ENCODE peak calls at places on chromosome 10, in eight cellular contexts. B is activated T-helper 1 cell treated with anti-CD3 and anti-CD28 coated beads, Interleukin-2, amount 50 U/mL, for 16 hours; P is left cardiac atrium; S is lung; Y is tibial nerve; V is mucosa of descending colon; U is amygdala; E is H54. I is an unnamed sample.

GRCh38 chr10:111973306-111973705 is 210.3 kb downstream of the GPAM start:
- DNase-seq in E (no peak), P (no peak), Y (no peak), B (no peak), V (no peak), S (no peak), U (no peak), I (no peak)

GRCh38 chr10:102644066-102644645 is at the start of gene TRIM8:
- DNase-seq in E (no peak), P (peak), S (no peak), B (peak), U (no peak), Y (no peak), V (peak), I (peak)

GRCh38 chr10:102824695-102825094 is 12.5 kb downstream of the CYP17A1 start:
- DNase-seq in Y (no peak), S (no peak), P (no peak), V (no peak), U (no peak), E (no peak), B (no peak), I (no peak)

GRCh38 chr10:96705134-96705533 is 15.2 kb downstream of the PIK3AP1 start:
- DNase-seq in P (no peak), U (no peak), E (no peak), V (peak), S (no peak), Y (no peak), B (no peak), I (no peak)

GRCh38 chr10:99328579-99329237 is 448 bp upstream of the CNNM1 start:
- DNase-seq in B (no peak), Y (no peak), U (no peak), E (no peak), P (no peak), S (no peak), V (no peak), I (no peak)

GRCh38 chr10:29386347-29386999 is 97.6 kb downstream of the LYZL1 start:
- DNase-seq in V (no peak), P (no peak), Y (no peak), E (no peak), B (no peak), S (no peak), U (no peak), I (no peak)

GRCh38 chr10:102781921-102782542 is 38.3 kb downstream of the WBP1L start:
- DNase-seq in Y (no peak), B (no peak), P (no peak), U (no peak), E (peak), S (no peak), V (no peak), I (no peak)

GRCh38 chr10:7193369-7193768 is 217.5 kb downstream of the SFMBT2 start:
- DNase-seq in P (no peak), E (no peak), S (no peak), V (no peak), U (no peak), B (no peak), Y (no peak), I (no peak)

GRCh38 chr10:126646101-126646500 is 24.4 kb downstream of the C10orf90 start:
- DNase-seq in U (peak), Y (no peak), P (no peak), S (no peak), E (peak), V (no peak), B (no peak), I (no peak)

GRCh38 chr10:16520900-16521299 is 779 bp downstream of the C1QL3 start:
- DNase-seq in B (no peak), S (no peak), V (peak), P (peak), U (no peak), Y (no peak), E (no peak), I (no peak)

GRCh38 chr10:43225787-43226153 is 41.1 kb downstream of the RASGEF1A start:
- DNase-seq in E (no peak), S (no peak), P (peak), B (peak), Y (no peak), U (no peak), V (no peak), I (peak)

GRCh38 chr10:111705026-111705425 is 478.5 kb downstream of the GPAM start:
- DNase-seq in B (no peak), Y (no peak), U (no peak), S (no peak), P (no peak), V (no peak), E (no peak), I (no peak)

GRCh38 chr10:69901022-69901421 is 99.3 kb downstream of the COL13A1 start:
- DNase-seq in B (no peak), P (no peak), Y (no peak), V (no peak), S (no peak), U (no peak), E (no peak), I (no peak)

GRCh38 chr10:30502266-30503058 is 68.5 kb downstream of the MAP3K8 start:
- DNase-seq in Y (peak), E (no peak), B (no peak), S (no peak), P (no peak), U (no peak), V (peak), I (no peak)

GRCh38 chr10:119243478-119243877 is 36.1 kb downstream of the GRK5 start:
- DNase-seq in B (no peak), P (no peak), U (no peak), E (no peak), Y (no peak), S (no peak), V (no peak), I (no peak)

GRCh38 chr10:1147810-1148209 is 91.6 kb downstream of the WDR37 start:
- DNase-seq in U (no peak), V (no peak), B (no peak), Y (no peak), E (no peak), P (no peak), S (no peak), I (no peak)

GRCh38 chr10:47321521-47322195 is 596 bp upstream of the GDF2 start:
- DNase-seq in E (no peak), S (no peak), B (no peak), U (no peak), Y (no peak), P (no peak), V (no peak), I (no peak)

GRCh38 chr10:75402486-75403143 is 1.1 kb upstream of the ZNF503 start:
- DNase-seq in S (peak), B (no peak), V (peak), U (no peak), P (peak), E (peak), Y (no peak), I (no peak)

GRCh38 chr10:18690541-18690940 is 31.3 kb downstream of the ARL5B start:
- DNase-seq in B (no peak), U (no peak), Y (no peak), E (no peak), S (no peak), V (no peak), P (no peak), I (no peak)

GRCh38 chr10:60031664-60032063 is 125.3 kb upstream of the CCDC6 start:
- DNase-seq in B (no peak), S (no peak), E (peak), P (no peak), Y (peak), V (no peak), U (no peak), I (no peak)

GRCh38 chr10:4512557-4513286 is 313.3 kb upstream of the AKR1E2 start:
- DNase-seq in V (peak), E (peak), B (no peak), Y (peak), P (peak), U (no peak), S (no peak), I (peak)